ENCODE peak calls at places on chromosomes 1 and 21, in four cellular contexts. X is ovary, V is heart left ventricle, J is fibroblast of villous mesenchyme. G is an unnamed sample.
A peak's percentile ranks its signal among the peaks of the same experiment; 100 is the strongest.

GRCh38 chr1:223748773-223749733 is 36.7 kb downstream of the CAPN2 start:
- DNase-seq in X (peak; percentile 74), V (peak; percentile 86), J (peak; percentile 61), G (peak; percentile 90)

GRCh38 chr1:6614019-6614952 is 755 bp downstream of the PHF13 start:
- DNase-seq in X (peak; percentile 82), V (peak; percentile 76), J (peak; percentile 42), G (no peak)

GRCh38 chr1:34800214-34800613 is 7.4 kb downstream of the GJA4 start:
- DNase-seq in X (no peak), V (no peak), J (no peak), G (no peak)

GRCh38 chr1:9169601-9170137 is 40.8 kb upstream of the GPR157 start:
- DNase-seq in X (no peak), V (no peak), J (no peak), G (no peak)

GRCh38 chr21:27756191-27756590 is 789.3 kb upstream of the ADAMTS5 start:
- DNase-seq in X (no peak), V (no peak), J (no peak), G (no peak)

GRCh38 chr1:228289996-228290881 is 82.4 kb downstream of the OBSCN start:
- DNase-seq in X (no peak), V (peak; percentile 44), J (no peak), G (peak; percentile 88)

GRCh38 chr1:119822406-119822805 is 11.1 kb upstream of the REG4 start:
- DNase-seq in X (no peak), V (no peak), J (no peak), G (no peak)

GRCh38 chr1:153515504-153516394 is 20.0 kb downstream of the S100A6 start:
- DNase-seq in X (no peak), V (no peak), J (no peak), G (no peak)

GRCh38 chr1:186304982-186305949 is 69.8 kb downstream of the TPR start:
- DNase-seq in X (no peak), V (no peak), J (peak; percentile 21), G (no peak)

GRCh38 chr1:9621032-9621431 is 30.5 kb upstream of the PIK3CD start:
- DNase-seq in X (no peak), V (no peak), J (peak; percentile 9), G (no peak)

GRCh38 chr1:160553778-160554177 is 25.5 kb downstream of the CD84 start:
- DNase-seq in X (no peak), V (no peak), J (no peak), G (no peak)

GRCh38 chr1:234925440-234926251 is 203.0 kb downstream of the TOMM20 start:
- DNase-seq in X (peak; percentile 54), V (no peak), J (peak; percentile 99), G (no peak)

GRCh38 chr1:70360321-70360720 is 5.8 kb upstream of the ANKRD13C start:
- DNase-seq in X (no peak), V (no peak), J (no peak), G (no peak)

GRCh38 chr1:77888429-77889239 is at the start of gene NEXN:
- DNase-seq in X (peak; percentile 79), V (peak; percentile 90), J (peak; percentile 89), G (peak; percentile 91)

GRCh38 chr1:174890024-174890423 is 109.7 kb upstream of the CACYBP start:
- DNase-seq in X (no peak), V (no peak), J (no peak), G (no peak)

GRCh38 chr1:201221201-201221846 is 30.7 kb downstream of the IGFN1 start:
- DNase-seq in X (no peak), V (no peak), J (no peak), G (no peak)

GRCh38 chr1:31984419-31985347 is 29.0 kb upstream of the KHDRBS1 start:
- DNase-seq in X (no peak), V (no peak), J (no peak), G (no peak)

GRCh38 chr1:233815865-233816264 is 88.6 kb upstream of the SLC35F3 start:
- DNase-seq in X (no peak), V (no peak), J (no peak), G (no peak)

GRCh38 chr1:90729484-90730246 is 12.6 kb upstream of the BARHL2 start:
- DNase-seq in X (no peak), V (no peak), J (no peak), G (no peak)
- TF ChIP-seq CTCF in X (no peak), V (peak; percentile 20), J (peak; percentile 28), G (peak; percentile 63)

GRCh38 chr1:15988856-15989736 is 13.2 kb upstream of the ZBTB17 start:
- DNase-seq in X (no peak), V (no peak), J (no peak), G (no peak)
- TF ChIP-seq CTCF in X (no peak), V (no peak), J (no peak), G (no peak)

GRCh38 chr1:92960395-92961130 is 699 bp downstream of the DIPK1A start:
- DNase-seq in X (peak; percentile 65), V (no peak), J (peak; percentile 83), G (no peak)
- TF ChIP-seq CTCF in X (peak; percentile 62), V (peak; percentile 67), J (peak; percentile 60), G (peak; percentile 85)

DNA sequence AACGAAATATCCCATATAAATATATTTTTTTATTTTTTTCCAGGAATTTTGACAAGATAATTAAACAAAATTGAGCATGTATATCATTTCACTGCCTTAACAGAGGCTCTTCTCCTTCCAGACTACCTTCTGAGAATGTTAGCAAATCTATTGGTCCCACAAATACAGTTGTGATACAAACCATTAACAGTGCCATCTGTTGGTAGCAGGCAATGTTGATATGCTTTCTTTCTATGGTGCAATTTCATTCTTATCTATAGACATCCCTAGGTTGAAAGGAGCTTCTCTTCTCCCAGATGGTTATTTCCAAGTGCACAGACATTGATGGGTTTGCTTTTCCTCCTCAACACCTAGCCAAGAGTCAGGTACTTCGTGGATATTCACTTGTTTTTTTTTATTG is 303.6 kb downstream of the USH2A start:
- DNase-seq in X (no peak), V (no peak), J (peak; percentile 11), G (no peak)
- TF ChIP-seq CTCF in X (no peak), V (no peak), J (peak; percentile 38), G (peak; percentile 82)

GRCh38 chr1:92065042-92065441 is 10.2 kb downstream of the SETSIP start:
- DNase-seq in X (no peak), V (no peak), J (peak; percentile 6), G (no peak)
- TF ChIP-seq CTCF in X (no peak), V (no peak), J (peak; percentile 16), G (no peak)

GRCh38 chr1:205913451-205914204 is 29.6 kb downstream of the SLC26A9 start:
- DNase-seq in X (peak; percentile 37), V (peak; percentile 80), J (no peak), G (no peak)

DNA sequence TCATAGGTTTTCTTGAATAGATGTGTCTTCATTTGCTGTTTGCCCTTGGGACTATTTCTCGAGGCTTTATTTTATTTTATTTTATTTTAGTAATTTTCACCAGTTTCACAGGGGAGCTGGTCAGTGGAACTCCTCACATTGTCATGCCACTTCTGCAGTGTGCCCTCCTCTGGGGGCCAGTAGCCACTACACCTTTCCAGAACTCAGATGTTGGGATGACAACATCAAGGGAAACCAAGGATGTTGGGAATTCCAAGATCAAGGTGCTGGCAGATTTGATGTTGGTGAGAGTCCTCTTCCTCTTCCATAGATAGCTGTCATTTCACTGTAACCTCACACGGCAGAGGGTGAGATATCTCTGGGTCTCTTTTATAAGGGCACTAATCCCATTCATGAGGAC is 35.5 kb downstream of the SLC26A9 start:
- DNase-seq in X (no peak), V (no peak), J (peak; percentile 35), G (no peak)
- TF ChIP-seq CTCF in X (no peak), V (peak; percentile 51), J (peak; percentile 68), G (peak; percentile 74)

GRCh38 chr1:245155186-245156040 is 628 bp downstream of the KIF26B start:
- DNase-seq in X (no peak), V (no peak), J (no peak), G (peak; percentile 51)

GRCh38 chr1:245154429-245155185 is at the start of gene KIF26B:
- DNase-seq in X (no peak), V (peak; percentile 66), J (peak; percentile 61), G (peak; percentile 64)

GRCh38 chr1:245156041-245156735 is 1.4 kb downstream of the KIF26B start:
- DNase-seq in X (peak; percentile 45), V (peak; percentile 92), J (peak; percentile 75), G (peak; percentile 93)

GRCh38 chr1:245153645-245154428 is 948 bp upstream of the KIF26B start:
- DNase-seq in X (no peak), V (no peak), J (peak; percentile 36), G (peak; percentile 88)

GRCh38 chr1:245156736-245157505 is 2.1 kb downstream of the KIF26B start:
- DNase-seq in X (no peak), V (no peak), J (no peak), G (peak; percentile 87)
- TF ChIP-seq CTCF in X (no peak), V (no peak), J (no peak), G (peak; percentile 74)

G was measured in chondrocyte.